ENCODE peak calls at places on chromosomes 1 and 21, in ten cellular contexts. One of them, this sample, is unnamed.

GRCh38 chr1:2415801-2416208 is 3.4 kb upstream of the PEX10 start:
- DNase-seq in upper lobe of right lung: no peak
- DNase-seq in fibroblast of pulmonary artery: no peak
- DNase-seq in A549: no peak
- DNase-seq in BJ: no peak
- DNase-seq in Panc1: no peak
- DNase-seq in body of pancreas: no peak
- DNase-seq in neural progenitor cell: no peak
- DNase-seq in AG09309: no peak
- DNase-seq in pancreas: no peak
- DNase-seq in this sample: no peak

GRCh38 chr1:9927259-9927658 is 15.9 kb downstream of the LZIC start:
- DNase-seq in body of pancreas: no peak
- DNase-seq in fibroblast of pulmonary artery: no peak
- DNase-seq in neural progenitor cell: no peak
- DNase-seq in AG09309: no peak
- DNase-seq in BJ: no peak
- DNase-seq in upper lobe of right lung: no peak
- DNase-seq in A549: no peak
- DNase-seq in Panc1: no peak
- DNase-seq in pancreas: no peak
- DNase-seq in this sample: no peak

GRCh38 chr1:109877320-109877771 is 33.3 kb upstream of the CSF1 start:
- DNase-seq in AG09309: peak; percentile 86
- DNase-seq in A549: peak; percentile 86
- DNase-seq in upper lobe of right lung: peak; percentile 81
- DNase-seq in Panc1: no peak
- DNase-seq in body of pancreas: peak; percentile 42
- DNase-seq in BJ: peak; percentile 87
- DNase-seq in neural progenitor cell: peak; percentile 81
- DNase-seq in pancreas: peak; percentile 46
- DNase-seq in fibroblast of pulmonary artery: peak; percentile 95
- DNase-seq in this sample: peak; percentile 89

GRCh38 chr1:193062698-193063463 is 3.5 kb downstream of the RO60 start:
- DNase-seq in fibroblast of pulmonary artery: peak; percentile 5
- DNase-seq in BJ: no peak
- DNase-seq in neural progenitor cell: no peak
- DNase-seq in body of pancreas: no peak
- DNase-seq in pancreas: no peak
- DNase-seq in Panc1: no peak
- DNase-seq in upper lobe of right lung: no peak
- DNase-seq in A549: no peak
- DNase-seq in AG09309: no peak
- DNase-seq in this sample: no peak

GRCh38 chr1:14543191-14543849 is 55.2 kb upstream of the KAZN start:
- DNase-seq in upper lobe of right lung: no peak
- DNase-seq in BJ: no peak
- DNase-seq in neural progenitor cell: no peak
- DNase-seq in AG09309: no peak
- DNase-seq in fibroblast of pulmonary artery: peak; percentile 60
- DNase-seq in Panc1: no peak
- DNase-seq in A549: no peak
- DNase-seq in pancreas: no peak
- DNase-seq in body of pancreas: no peak
- DNase-seq in this sample: peak; percentile 79

GRCh38 chr1:76066390-76066789 is 8.2 kb upstream of the ST6GALNAC3 start:
- DNase-seq in BJ: no peak
- DNase-seq in fibroblast of pulmonary artery: peak; percentile 41
- DNase-seq in neural progenitor cell: no peak
- DNase-seq in body of pancreas: no peak
- DNase-seq in upper lobe of right lung: no peak
- DNase-seq in Panc1: no peak
- DNase-seq in AG09309: no peak
- DNase-seq in A549: no peak
- DNase-seq in pancreas: no peak
- DNase-seq in this sample: no peak

GRCh38 chr1:234980657-234981396 is 147.8 kb downstream of the TOMM20 start:
- DNase-seq in A549: peak; percentile 89
- DNase-seq in upper lobe of right lung: peak; percentile 85
- DNase-seq in body of pancreas: peak; percentile 65
- DNase-seq in BJ: peak; percentile 76
- DNase-seq in Panc1: no peak
- DNase-seq in fibroblast of pulmonary artery: peak; percentile 98
- DNase-seq in pancreas: peak; percentile 63
- DNase-seq in AG09309: peak; percentile 79
- DNase-seq in neural progenitor cell: no peak
- DNase-seq in this sample: no peak

GRCh38 chr1:57307382-57307781 is 116.5 kb downstream of the DAB1 start:
- DNase-seq in pancreas: no peak
- DNase-seq in AG09309: no peak
- DNase-seq in BJ: no peak
- DNase-seq in Panc1: no peak
- DNase-seq in fibroblast of pulmonary artery: no peak
- DNase-seq in body of pancreas: no peak
- DNase-seq in upper lobe of right lung: no peak
- DNase-seq in neural progenitor cell: no peak
- DNase-seq in A549: peak; percentile 1
- DNase-seq in this sample: no peak

GRCh38 chr1:171754381-171754705 is 12.5 kb upstream of the VAMP4 start:
- DNase-seq in body of pancreas: no peak
- DNase-seq in BJ: peak; percentile 59
- DNase-seq in AG09309: no peak
- DNase-seq in Panc1: no peak
- DNase-seq in neural progenitor cell: no peak
- DNase-seq in A549: no peak
- DNase-seq in fibroblast of pulmonary artery: peak; percentile 43
- DNase-seq in upper lobe of right lung: no peak
- DNase-seq in pancreas: no peak
- DNase-seq in this sample: no peak

GRCh38 chr1:223834660-223835263 is 11.0 kb downstream of the TP53BP2 start:
- DNase-seq in Panc1: no peak
- DNase-seq in AG09309: no peak
- DNase-seq in fibroblast of pulmonary artery: peak; percentile 98
- DNase-seq in A549: no peak
- DNase-seq in BJ: no peak
- DNase-seq in pancreas: no peak
- DNase-seq in upper lobe of right lung: no peak
- DNase-seq in neural progenitor cell: no peak
- DNase-seq in body of pancreas: no peak
- DNase-seq in this sample: no peak

GRCh38 chr1:169565335-169566271 is 20.7 kb downstream of the F5 start:
- DNase-seq in BJ: no peak
- DNase-seq in fibroblast of pulmonary artery: no peak
- DNase-seq in Panc1: no peak
- DNase-seq in upper lobe of right lung: no peak
- DNase-seq in neural progenitor cell: no peak
- DNase-seq in pancreas: no peak
- DNase-seq in A549: no peak
- DNase-seq in body of pancreas: no peak
- DNase-seq in AG09309: no peak
- DNase-seq in this sample: no peak

GRCh38 chr1:157969693-157970485 is 23.6 kb upstream of the KIRREL1 start:
- DNase-seq in A549: peak; percentile 72
- DNase-seq in Panc1: no peak
- DNase-seq in upper lobe of right lung: no peak
- DNase-seq in body of pancreas: peak; percentile 41
- DNase-seq in fibroblast of pulmonary artery: peak; percentile 93
- DNase-seq in AG09309: peak; percentile 79
- DNase-seq in pancreas: peak; percentile 30
- DNase-seq in neural progenitor cell: peak; percentile 72
- DNase-seq in BJ: peak; percentile 55
- DNase-seq in this sample: no peak

GRCh38 chr1:156707486-156708244 is 2.3 kb upstream of the CRABP2 start:
- DNase-seq in pancreas: no peak
- DNase-seq in A549: no peak
- DNase-seq in Panc1: no peak
- DNase-seq in body of pancreas: no peak
- DNase-seq in AG09309: peak; percentile 42
- DNase-seq in upper lobe of right lung: no peak
- DNase-seq in BJ: no peak
- DNase-seq in fibroblast of pulmonary artery: no peak
- DNase-seq in neural progenitor cell: peak; percentile 84
- DNase-seq in this sample: no peak

GRCh38 chr21:33949516-33950424 is 34.2 kb upstream of the ATP5PO start:
- DNase-seq in Panc1: no peak
- DNase-seq in neural progenitor cell: no peak
- DNase-seq in upper lobe of right lung: no peak
- DNase-seq in fibroblast of pulmonary artery: no peak
- DNase-seq in pancreas: no peak
- DNase-seq in BJ: no peak
- DNase-seq in A549: no peak
- DNase-seq in AG09309: no peak
- DNase-seq in body of pancreas: no peak
- DNase-seq in this sample: no peak

GRCh38 chr1:154559496-154559950 is 1.1 kb upstream of the UBE2Q1 start:
- DNase-seq in fibroblast of pulmonary artery: peak; percentile 96
- DNase-seq in AG09309: peak; percentile 82
- DNase-seq in Panc1: peak; percentile 89
- DNase-seq in body of pancreas: peak; percentile 91
- DNase-seq in upper lobe of right lung: peak; percentile 84
- DNase-seq in A549: peak; percentile 94
- DNase-seq in pancreas: peak; percentile 94
- DNase-seq in neural progenitor cell: peak; percentile 93
- DNase-seq in BJ: peak; percentile 44
- DNase-seq in this sample: peak; percentile 66
- H3K4me3 ChIP-seq in fibroblast of pulmonary artery: peak overlapping the region; percentile 94
- H3K4me3 ChIP-seq in AG09309: peak overlapping the region; percentile 60
- H3K4me3 ChIP-seq in Panc1: peak overlapping the region; percentile 81
- H3K4me3 ChIP-seq in body of pancreas: peak overlapping the region; percentile 35
- H3K4me3 ChIP-seq in upper lobe of right lung: peak overlapping the region; percentile 61
- H3K4me3 ChIP-seq in A549: peak overlapping the region; percentile 85
- H3K4me3 ChIP-seq in pancreas: peak overlapping the region; percentile 88
- H3K4me3 ChIP-seq in neural progenitor cell: peak overlapping the region; percentile 100
- H3K4me3 ChIP-seq in BJ: peak overlapping the region; percentile 85
- H3K4me3 ChIP-seq in this sample: peak overlapping the region; percentile 89

DNA sequence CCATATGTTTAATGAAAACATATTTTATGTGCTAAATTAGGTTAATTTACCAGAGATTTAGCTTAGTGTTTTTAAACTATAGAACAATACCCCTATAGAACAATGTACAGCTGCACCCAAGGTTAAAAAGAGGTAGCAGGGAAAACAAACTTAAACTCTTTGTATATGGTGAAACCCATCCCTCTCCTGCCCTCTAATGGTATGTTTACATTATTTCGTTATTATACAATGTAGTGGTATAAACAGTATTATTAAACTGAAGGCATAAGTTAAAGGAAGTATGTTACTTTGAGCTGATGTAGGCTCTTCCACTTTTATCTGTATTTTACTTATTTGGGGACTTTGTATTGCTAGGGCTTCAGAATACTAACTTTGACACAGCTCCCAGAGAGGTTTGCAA is 16.7 kb upstream of the ZYG11A start:
- DNase-seq in A549: no peak
- DNase-seq in neural progenitor cell: no peak
- DNase-seq in AG09309: no peak
- DNase-seq in fibroblast of pulmonary artery: peak; percentile 30
- DNase-seq in body of pancreas: no peak
- DNase-seq in pancreas: no peak
- DNase-seq in upper lobe of right lung: no peak
- DNase-seq in BJ: no peak
- DNase-seq in Panc1: no peak
- DNase-seq in this sample: no peak
- TF ChIP-seq CTCF in A549: peak; percentile 37
- TF ChIP-seq CTCF in neural progenitor cell: peak; percentile 31
- TF ChIP-seq CTCF in AG09309: no peak
- TF ChIP-seq CTCF in fibroblast of pulmonary artery: peak; percentile 36
- TF ChIP-seq CTCF in body of pancreas: no peak
- TF ChIP-seq CTCF in pancreas: no peak
- TF ChIP-seq CTCF in upper lobe of right lung: no peak
- TF ChIP-seq CTCF in BJ: no peak
- TF ChIP-seq CTCF in Panc1: peak; percentile 43
- TF ChIP-seq CTCF in this sample: peak; percentile 22

GRCh38 chr1:186283374-186283773 is 91.7 kb downstream of the TPR start:
- DNase-seq in neural progenitor cell: no peak
- DNase-seq in BJ: no peak
- DNase-seq in fibroblast of pulmonary artery: no peak
- DNase-seq in Panc1: no peak
- DNase-seq in upper lobe of right lung: no peak
- DNase-seq in body of pancreas: no peak
- DNase-seq in AG09309: no peak
- DNase-seq in pancreas: no peak
- DNase-seq in A549: no peak
- DNase-seq in this sample: no peak
- H3K4me3 ChIP-seq in neural progenitor cell: no peak overlapping the region
- H3K4me3 ChIP-seq in BJ: no peak overlapping the region
- H3K4me3 ChIP-seq in fibroblast of pulmonary artery: no peak overlapping the region
- H3K4me3 ChIP-seq in Panc1: no peak overlapping the region
- H3K4me3 ChIP-seq in upper lobe of right lung: no peak overlapping the region
- H3K4me3 ChIP-seq in body of pancreas: no peak overlapping the region
- H3K4me3 ChIP-seq in AG09309: no peak overlapping the region
- H3K4me3 ChIP-seq in pancreas: no peak overlapping the region
- H3K4me3 ChIP-seq in A549: no peak overlapping the region
- H3K4me3 ChIP-seq in this sample: no peak overlapping the region

GRCh38 chr1:18199462-18199861 is 91.9 kb downstream of the IGSF21 start:
- DNase-seq in neural progenitor cell: peak; percentile 80
- DNase-seq in Panc1: no peak
- DNase-seq in body of pancreas: no peak
- DNase-seq in A549: no peak
- DNase-seq in AG09309: no peak
- DNase-seq in pancreas: no peak
- DNase-seq in upper lobe of right lung: no peak
- DNase-seq in fibroblast of pulmonary artery: no peak
- DNase-seq in BJ: no peak
- DNase-seq in this sample: no peak

GRCh38 chr1:18201997-18202719 is 94.6 kb downstream of the IGSF21 start:
- DNase-seq in A549: no peak
- DNase-seq in BJ: no peak
- DNase-seq in pancreas: no peak
- DNase-seq in upper lobe of right lung: no peak
- DNase-seq in AG09309: no peak
- DNase-seq in Panc1: no peak
- DNase-seq in neural progenitor cell: no peak
- DNase-seq in body of pancreas: no peak
- DNase-seq in fibroblast of pulmonary artery: no peak
- DNase-seq in this sample: no peak

GRCh38 chr1:18198240-18198639 is 90.6 kb downstream of the IGSF21 start:
- DNase-seq in upper lobe of right lung: no peak
- DNase-seq in A549: no peak
- DNase-seq in AG09309: no peak
- DNase-seq in body of pancreas: no peak
- DNase-seq in fibroblast of pulmonary artery: no peak
- DNase-seq in Panc1: no peak
- DNase-seq in BJ: no peak
- DNase-seq in neural progenitor cell: no peak
- DNase-seq in pancreas: no peak
- DNase-seq in this sample: no peak

GRCh38 chr1:18200136-18200717 is 92.6 kb downstream of the IGSF21 start:
- DNase-seq in pancreas: no peak
- DNase-seq in Panc1: no peak
- DNase-seq in AG09309: no peak
- DNase-seq in upper lobe of right lung: no peak
- DNase-seq in fibroblast of pulmonary artery: no peak
- DNase-seq in neural progenitor cell: peak; percentile 35
- DNase-seq in A549: no peak
- DNase-seq in body of pancreas: no peak
- DNase-seq in BJ: no peak
- DNase-seq in this sample: no peak

DNA sequence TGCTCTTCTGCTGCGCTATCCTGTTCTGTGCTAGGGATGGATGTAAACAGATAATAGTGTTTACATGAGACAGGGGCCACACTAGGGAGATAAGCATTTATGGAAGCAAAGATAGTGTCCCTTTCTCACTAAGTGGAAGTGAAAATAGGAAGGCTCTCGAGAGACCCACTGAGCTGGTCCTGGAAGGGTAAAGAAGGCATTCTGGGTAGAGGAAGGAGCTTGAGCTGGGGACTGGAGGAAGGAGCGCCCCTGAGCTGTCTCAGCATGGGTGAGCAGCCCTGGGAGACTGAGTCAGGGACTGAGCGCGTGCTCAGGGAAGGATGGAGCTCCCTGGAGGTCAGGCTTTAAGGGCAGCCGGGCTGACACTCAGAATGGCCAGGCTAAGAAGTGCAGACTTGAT is 93.3 kb downstream of the IGSF21 start:
- DNase-seq in A549: no peak
- DNase-seq in upper lobe of right lung: no peak
- DNase-seq in Panc1: no peak
- DNase-seq in pancreas: no peak
- DNase-seq in neural progenitor cell: no peak
- DNase-seq in BJ: no peak
- DNase-seq in AG09309: no peak
- DNase-seq in body of pancreas: no peak
- DNase-seq in fibroblast of pulmonary artery: no peak
- DNase-seq in this sample: no peak
- TF ChIP-seq CTCF in A549: no peak
- TF ChIP-seq CTCF in upper lobe of right lung: no peak
- TF ChIP-seq CTCF in Panc1: no peak
- TF ChIP-seq CTCF in pancreas: no peak
- TF ChIP-seq CTCF in neural progenitor cell: no peak
- TF ChIP-seq CTCF in BJ: no peak
- TF ChIP-seq CTCF in AG09309: no peak
- TF ChIP-seq CTCF in body of pancreas: no peak
- TF ChIP-seq CTCF in fibroblast of pulmonary artery: no peak
- TF ChIP-seq CTCF in this sample: no peak

This sample was measured in epithelial cell of proximal tubule.